ENCODE peak calls at places on chromosomes 7 and 10, in six cellular contexts. F is prostate gland, V is H1, S is upper lobe of left lung, U is spleen, W is GM12878. H is an unnamed sample.

GRCh38 chr10:100339236-100339635 is 7.8 kb upstream of the SCD start:
- DNase-seq in F (no peak), V (no peak), S (no peak), U (no peak), W (peak), H (no peak)

GRCh38 chr7:15954671-15955354 is 268.3 kb upstream of the MEOX2 start:
- DNase-seq in F (no peak), V (no peak), S (no peak), U (no peak), W (no peak), H (no peak)

GRCh38 chr10:123139521-123140163 is 3.9 kb downstream of the HMX3 start:
- DNase-seq in F (no peak), V (no peak), S (no peak), U (no peak), W (no peak), H (peak)

GRCh38 chr10:3424102-3424803 is 251.7 kb upstream of the PITRM1 start:
- DNase-seq in F (no peak), V (no peak), S (peak), U (no peak), W (no peak), H (no peak)

GRCh38 chr7:12709731-12710502 is 22.5 kb downstream of the ARL4A start:
- DNase-seq in F (no peak), V (no peak), S (no peak), U (no peak), W (no peak), H (no peak)

GRCh38 chr10:122864901-122865300 is 14.5 kb downstream of the FAM24B start:
- DNase-seq in F (no peak), V (no peak), S (no peak), U (no peak), W (no peak), H (no peak)

GRCh38 chr10:61000769-61001730 is 57.1 kb upstream of the RHOBTB1 start:
- DNase-seq in F (peak), V (no peak), S (no peak), U (peak), W (no peak), H (peak)

GRCh38 chr7:57868771-57869483 is 418.9 kb downstream of the ZNF716 start:
- DNase-seq in F (no peak), V (no peak), S (no peak), U (no peak), W (no peak), H (no peak)

GRCh38 chr10:110822708-110823291 is 48.9 kb upstream of the PDCD4 start:
- DNase-seq in F (peak), V (peak), S (no peak), U (no peak), W (no peak), H (no peak)

GRCh38 chr10:121322776-121323175 is 275.5 kb downstream of the FGFR2 start:
- DNase-seq in F (no peak), V (no peak), S (no peak), U (no peak), W (no peak), H (no peak)

GRCh38 chr10:102335184-102335583 is 60.3 kb upstream of the NFKB2 start:
- DNase-seq in F (peak), V (no peak), S (peak), U (no peak), W (no peak), H (no peak)

GRCh38 chr7:36473454-36474282 is 84.0 kb downstream of the ANLN start:
- DNase-seq in F (no peak), V (no peak), S (no peak), U (no peak), W (no peak), H (peak)

GRCh38 chr7:7148799-7149481 is 33.4 kb upstream of the C1GALT1 start:
- DNase-seq in F (no peak), V (no peak), S (peak), U (no peak), W (no peak), H (no peak)

GRCh38 chr10:79458483-79458882 is 13.1 kb upstream of the ZCCHC24 start:
- DNase-seq in F (no peak), V (no peak), S (no peak), U (no peak), W (no peak), H (no peak)

GRCh38 chr7:150476819-150477631 is 26.6 kb downstream of the GIMAP8 start:
- DNase-seq in F (no peak), V (no peak), S (no peak), U (no peak), W (no peak), H (no peak)

GRCh38 chr10:80458263-80458625 is 4.1 kb downstream of the TSPAN14 start:
- DNase-seq in F (no peak), V (no peak), S (no peak), U (no peak), W (no peak), H (no peak)

GRCh38 chr10:44010873-44011602 is 362.4 kb upstream of the ZNF32 start:
- DNase-seq in F (no peak), V (no peak), S (no peak), U (no peak), W (peak), H (no peak)

GRCh38 chr10:69497611-69498390 is 46.5 kb downstream of the TSPAN15 start:
- DNase-seq in F (no peak), V (no peak), S (no peak), U (peak), W (no peak), H (no peak)

GRCh38 chr7:152180587-152180986 is 155.1 kb downstream of the GALNT11 start:
- DNase-seq in F (no peak), V (no peak), S (no peak), U (no peak), W (no peak), H (no peak)

GRCh38 chr10:13536674-13537366 is 8.0 kb upstream of the BEND7 start:
- DNase-seq in F (peak), V (peak), S (peak), U (peak), W (peak), H (peak)

GRCh38 chr10:113047151-113047550 is 97.1 kb downstream of the TCF7L2 start:
- DNase-seq in F (no peak), V (no peak), S (no peak), U (no peak), W (no peak), H (no peak)

GRCh38 chr7:2821161-2821841 is 22.8 kb downstream of the GNA12 start:
- DNase-seq in F (no peak), V (peak), S (peak), U (no peak), W (peak), H (no peak)

GRCh38 chr10:44725404-44725803 is 185.7 kb upstream of the TMEM72 start:
- DNase-seq in F (no peak), V (no peak), S (no peak), U (no peak), W (no peak), H (no peak)

GRCh38 chr7:937851-938484 is 16.5 kb downstream of the ADAP1 start:
- DNase-seq in F (no peak), V (no peak), S (no peak), U (peak), W (no peak), H (peak)

GRCh38 chr7:113404245-113404644 is 285.9 kb upstream of the SMIM30 start:
- DNase-seq in F (no peak), V (peak), S (no peak), U (no peak), W (no peak), H (no peak)

DNA sequence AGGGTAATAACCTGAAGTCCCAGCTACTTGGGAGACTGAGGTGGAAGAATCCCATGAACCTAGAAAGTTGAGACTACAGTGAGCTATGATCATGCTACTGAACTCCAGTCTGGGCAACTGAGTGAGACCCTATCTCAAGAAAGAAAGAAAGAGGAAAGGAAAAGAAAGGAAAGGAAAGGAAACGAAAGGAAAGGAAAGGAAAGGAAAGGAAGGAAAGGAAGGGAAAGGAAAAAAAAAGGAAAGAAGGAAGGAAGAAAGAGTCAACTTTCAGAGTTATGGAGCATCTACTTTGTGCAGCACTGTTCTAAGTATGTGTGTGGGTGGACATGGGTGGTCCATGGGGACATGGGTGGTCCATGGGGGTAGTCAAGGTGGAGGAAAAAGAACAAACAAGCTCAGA is 24.1 kb upstream of the R3HCC1L start:
- DNase-seq in F (no peak), V (no peak), S (no peak), U (no peak), W (no peak), H (no peak)
- H3K4me3 ChIP-seq in F (no peak), V (no peak), S (no peak), U (no peak), W (no peak), H (no peak)

DNA sequence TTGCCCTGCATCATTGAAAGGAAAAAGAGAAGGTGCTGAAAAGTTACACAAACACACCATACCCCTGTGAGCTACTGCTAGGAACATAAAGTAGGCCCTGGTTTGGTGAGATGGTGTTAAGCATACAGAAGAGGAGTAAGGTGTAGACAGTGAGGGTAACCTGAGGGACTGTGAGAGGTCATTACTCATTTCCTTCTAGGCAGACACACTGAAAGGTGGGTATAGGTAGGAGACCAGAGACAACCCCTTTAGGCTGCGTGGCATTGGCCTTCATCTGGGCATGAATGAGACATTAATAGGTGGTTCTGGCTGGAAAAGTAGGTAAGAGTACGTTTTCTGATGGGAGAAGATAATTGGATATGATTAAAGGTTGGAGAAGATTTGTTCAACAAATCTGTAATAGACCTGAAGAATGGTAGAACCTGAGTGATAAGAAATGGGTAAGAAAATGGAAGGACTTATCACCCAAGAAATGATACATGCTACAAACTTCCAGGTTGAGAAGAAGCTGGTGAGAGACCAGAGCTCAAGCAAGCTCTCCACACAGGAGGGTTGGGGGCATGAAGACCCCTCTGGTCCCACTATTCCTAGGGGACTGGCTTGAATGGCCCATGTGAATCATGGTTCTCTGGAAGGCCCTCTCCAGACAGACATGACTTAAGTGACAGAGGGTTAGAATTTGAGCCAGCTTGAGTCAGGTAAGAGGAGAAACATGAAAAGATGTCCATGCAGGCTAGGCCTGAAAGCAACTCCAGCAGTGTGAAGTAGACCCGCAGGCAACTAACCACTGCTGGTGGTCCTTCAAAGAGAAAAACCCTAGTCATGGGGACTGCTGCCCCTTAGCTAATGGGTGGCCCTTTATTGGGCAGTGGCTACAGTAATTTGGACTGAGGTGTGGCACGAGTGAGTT is 3.8 kb downstream of the COMTD1 start:
- DNase-seq in F (no peak), V (no peak), S (no peak), U (no peak), W (no peak), H (no peak)
- TF ChIP-seq POLR2AphosphoS5 in F (no peak), V (peak), S (no peak), U (no peak), W (peak), H (peak)

GRCh38 chr10:5575144-5575481 is 50.4 kb downstream of the CALML3 start:
- DNase-seq in F (no peak), V (no peak), S (no peak), U (peak), W (no peak), H (no peak)

GRCh38 chr10:5576780-5577472 is 52.2 kb downstream of the CALML3 start:
- DNase-seq in F (no peak), V (no peak), S (no peak), U (peak), W (no peak), H (no peak)

GRCh38 chr10:5576154-5576748 is 51.5 kb downstream of the CALML3 start:
- DNase-seq in F (no peak), V (no peak), S (no peak), U (no peak), W (no peak), H (no peak)

GRCh38 chr10:5574642-5575131 is 49.9 kb downstream of the CALML3 start:
- DNase-seq in F (no peak), V (no peak), S (no peak), U (peak), W (no peak), H (peak)

GRCh38 chr10:5575482-5576153 is 50.9 kb downstream of the CALML3 start:
- DNase-seq in F (no peak), V (no peak), S (no peak), U (peak), W (no peak), H (no peak)
- H3K4me3 ChIP-seq in F (no peak), V (no peak), S (no peak), U (no peak), W (no peak), H (no peak)

DNA sequence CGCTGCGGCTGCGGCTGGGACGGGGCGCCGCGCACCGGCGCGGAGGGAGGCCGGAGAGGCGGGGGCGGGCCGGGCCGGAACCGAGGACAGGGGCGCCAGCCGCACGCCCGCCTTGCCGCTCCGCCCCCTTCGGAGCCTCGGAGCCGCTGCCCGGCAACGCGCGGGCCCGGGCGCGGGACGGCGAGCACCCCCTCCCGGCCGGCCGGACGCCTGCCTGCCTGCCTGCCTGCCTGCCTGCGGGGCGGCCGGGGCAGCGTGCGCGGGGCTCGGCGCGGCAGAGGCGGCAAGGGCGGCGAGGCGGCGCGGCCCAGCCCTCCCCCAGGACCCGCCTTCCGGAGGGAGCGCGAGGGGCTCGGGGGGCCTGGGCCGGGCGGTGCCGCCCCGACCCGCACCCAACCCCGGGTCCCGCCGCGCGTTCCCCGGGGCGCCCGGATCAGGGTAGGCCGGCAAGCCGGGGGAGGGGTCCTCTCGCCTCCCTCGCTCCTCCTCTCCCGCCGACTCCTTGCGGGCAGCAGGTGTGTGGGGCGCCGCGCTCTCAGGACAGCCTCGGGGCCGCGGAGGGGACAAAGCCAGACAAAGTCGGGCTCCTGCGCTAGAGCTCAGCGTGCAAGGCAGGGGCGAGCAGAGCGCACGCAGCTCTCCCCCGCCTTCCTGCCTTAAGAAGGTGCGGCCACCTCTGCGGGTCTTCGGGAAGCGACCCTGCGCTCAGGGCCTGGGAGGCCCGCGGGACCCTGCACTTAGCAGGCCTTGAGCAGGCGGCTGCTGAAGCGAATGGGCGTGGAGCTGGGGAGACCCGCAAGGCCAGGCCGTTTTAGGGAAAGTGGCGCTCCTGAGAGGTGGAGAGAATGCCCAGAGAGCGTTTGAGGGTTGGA is at the start of gene KIAA1549:
- DNase-seq in F (peak), V (no peak), S (peak), U (peak), W (no peak), H (peak)
- TF ChIP-seq POLR2AphosphoS5 in F (no peak), V (no peak), S (no peak), U (no peak), W (no peak), H (no peak)

GRCh38 chr7:23334482-23335056 is 35.4 kb downstream of the MALSU1 start:
- DNase-seq in F (peak), V (no peak), S (peak), U (no peak), W (no peak), H (no peak)
- H3K4me3 ChIP-seq in F (no peak), V (no peak), S (no peak), U (no peak), W (no peak), H (no peak)

GRCh38 chr7:106056513-106057203 is 55.5 kb downstream of the SYPL1 start:
- DNase-seq in F (peak), V (no peak), S (peak), U (peak), W (no peak), H (peak)
- TF ChIP-seq POLR2AphosphoS5 in F (peak), V (no peak), S (no peak), U (no peak), W (no peak), H (no peak)

DNA sequence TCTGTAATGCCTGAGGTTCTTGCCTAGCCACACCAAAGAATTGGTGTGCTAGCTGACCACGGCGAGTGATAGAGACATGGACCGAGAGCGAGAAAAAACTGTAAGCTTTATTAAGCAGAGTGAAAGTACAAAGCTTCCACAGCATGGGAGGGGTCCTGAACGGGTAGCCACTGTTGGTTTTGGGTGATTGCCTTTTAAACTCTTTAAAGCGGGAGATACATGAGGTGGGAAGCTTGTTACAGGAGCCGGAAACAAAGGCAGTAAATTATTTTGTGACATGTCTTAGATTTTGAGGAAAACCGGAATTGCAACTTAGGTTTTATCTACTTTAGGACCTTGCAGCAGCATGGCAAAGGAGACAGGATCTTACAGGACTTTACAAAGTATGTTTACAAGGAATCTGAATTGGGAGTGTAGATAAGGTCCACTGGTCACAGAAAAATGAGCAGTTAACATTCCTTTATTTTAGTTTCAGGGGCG is 252.6 kb upstream of the MBL2 start:
- DNase-seq in F (peak), V (no peak), S (no peak), U (no peak), W (no peak), H (no peak)
- H3K4me3 ChIP-seq in F (no peak), V (no peak), S (peak), U (no peak), W (peak), H (no peak)